ENCODE peak calls at places on chromosome 22, in four cellular contexts. P is H1, O is mesenchymal stem cell, E is neuronal stem cell. B is an unnamed sample.

GRCh38 chr22:19739448-19739895 is 16.1 kb downstream of the GP1BB start:
- DNase-seq in P (no peak), O (no peak), E (no peak), B (no peak)

GRCh38 chr22:25067851-25068421 is 115.4 kb downstream of the KIAA1671 start:
- DNase-seq in P (no peak), O (no peak), E (no peak), B (no peak)

GRCh38 chr22:24697671-24698082 is 76.8 kb downstream of the PIWIL3 start:
- DNase-seq in P (no peak), O (no peak), E (no peak), B (no peak)

GRCh38 chr22:27105142-27106025 is 448.0 kb downstream of the MIAT start:
- DNase-seq in P (no peak), O (peak), E (no peak), B (peak)

GRCh38 chr22:47592791-47593190 is 830.3 kb downstream of the TBC1D22A start:
- DNase-seq in P (no peak), O (no peak), E (no peak), B (no peak)

GRCh38 chr22:41305646-41306045 is 4.3 kb downstream of the ZC3H7B start:
- DNase-seq in P (no peak), O (peak), E (no peak), B (no peak)

GRCh38 chr22:26586556-26587325 is 3.2 kb downstream of the TPST2 start:
- DNase-seq in P (no peak), O (no peak), E (no peak), B (no peak)

GRCh38 chr22:33405194-33405593 is 347.0 kb upstream of the SYN3 start:
- DNase-seq in P (no peak), O (no peak), E (no peak), B (peak)

GRCh38 chr22:35346596-35347220 is 34.2 kb upstream of the HMOX1 start:
- DNase-seq in P (no peak), O (no peak), E (no peak), B (peak)

DNA sequence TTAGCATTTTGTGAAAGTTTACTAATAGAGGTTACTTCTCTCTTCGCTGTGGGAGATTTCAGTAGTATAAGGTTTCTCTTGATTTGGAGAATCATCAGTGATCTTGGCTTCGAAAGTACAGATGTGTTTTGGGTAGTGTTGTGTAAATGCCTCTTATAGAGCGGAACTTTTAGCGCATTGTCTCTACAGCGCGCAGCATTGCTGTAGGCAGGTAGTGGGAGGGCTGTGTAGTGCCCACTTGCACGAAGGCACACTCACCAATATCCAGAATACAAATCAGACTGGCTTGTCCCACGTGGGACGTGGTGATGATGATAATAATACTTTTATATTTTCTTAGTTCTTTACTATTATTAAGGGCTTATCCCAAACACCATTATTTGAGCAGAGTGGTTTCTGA is 51.4 kb downstream of the FAM83F start:
- DNase-seq in P (no peak), O (no peak), E (no peak), B (no peak)
- H2BK12ac ChIP-seq in P (peak), O (no peak), E (no peak), B (no peak)

GRCh38 chr22:48832592-48832991 is 995.1 kb downstream of the BRD1 start:
- DNase-seq in P (no peak), O (no peak), E (no peak), B (no peak)
- H3K4me3 ChIP-seq in P (no peak), O (no peak), E (no peak), B (no peak)

DNA sequence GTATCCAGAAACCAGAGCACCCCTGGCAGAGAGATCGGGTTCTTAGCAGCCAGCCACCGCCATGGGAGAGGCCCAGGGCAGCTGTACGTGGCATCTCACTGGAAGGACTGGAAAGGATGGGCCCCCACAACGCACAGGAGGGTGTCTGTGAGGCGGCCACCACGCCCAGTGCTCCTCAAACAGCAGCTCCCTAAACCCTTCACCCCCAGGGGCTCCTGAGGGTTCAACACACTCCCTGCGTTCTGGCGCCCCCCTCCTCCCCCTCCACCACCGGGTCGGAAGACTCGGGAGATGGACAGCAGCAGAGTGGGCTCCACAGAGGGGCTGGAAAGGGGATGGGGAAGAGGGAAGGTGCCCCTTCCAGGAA is 1.1 kb downstream of the MAPK12 start:
- DNase-seq in P (no peak), O (no peak), E (no peak), B (no peak)
- H4K91ac ChIP-seq in P (no peak), O (peak), E (no peak), B (no peak)

GRCh38 chr22:37894939-37895670 is 11.0 kb upstream of the MICALL1 start:
- DNase-seq in P (peak), O (peak), E (peak), B (peak)
- H2BK12ac ChIP-seq in P (peak), O (no peak), E (no peak), B (peak)